ENCODE peak calls at places on chromosomes 1 and 21, in ten cellular contexts. One of them, this sample, is unnamed.

GRCh38 chr1:243487649-243488227 is 231.9 kb downstream of the SDCCAG8 start:
- DNase-seq in NCI-H1105: no peak
- DNase-seq in stimulated activated CD8-positive, alpha-beta memory T cell treated with anti-CD3 and anti-CD28 coated beads, Interleukin-4, amount 100 ng/mL, for 4 hours: no peak
- DNase-seq in activated CD4-positive, CD25-positive, alpha-beta regulatory T cell: no peak
- DNase-seq in ELF-1: peak; percentile 93
- DNase-seq in amygdala: no peak
- DNase-seq in NAMALWA: no peak
- DNase-seq in fibroblast of the conjunctiva: no peak
- DNase-seq in activated T-cell treated with anti-CD3 and anti-CD28 coated beads for 48 hours: no peak
- DNase-seq in Right ventricle myocardium superior: no peak
- DNase-seq in this sample: no peak

GRCh38 chr1:84995484-84996334 is 1.2 kb downstream of the MCOLN2 start:
- DNase-seq in NCI-H1105: no peak
- DNase-seq in stimulated activated CD8-positive, alpha-beta memory T cell treated with anti-CD3 and anti-CD28 coated beads, Interleukin-4, amount 100 ng/mL, for 4 hours: no peak
- DNase-seq in activated CD4-positive, CD25-positive, alpha-beta regulatory T cell: no peak
- DNase-seq in ELF-1: no peak
- DNase-seq in amygdala: no peak
- DNase-seq in NAMALWA: peak; percentile 78
- DNase-seq in fibroblast of the conjunctiva: no peak
- DNase-seq in activated T-cell treated with anti-CD3 and anti-CD28 coated beads for 48 hours: no peak
- DNase-seq in Right ventricle myocardium superior: no peak
- DNase-seq in this sample: no peak

GRCh38 chr1:228420968-228421826 is 4.5 kb upstream of the TRIM17 start:
- DNase-seq in NCI-H1105: no peak
- DNase-seq in stimulated activated CD8-positive, alpha-beta memory T cell treated with anti-CD3 and anti-CD28 coated beads, Interleukin-4, amount 100 ng/mL, for 4 hours: no peak
- DNase-seq in activated CD4-positive, CD25-positive, alpha-beta regulatory T cell: no peak
- DNase-seq in ELF-1: no peak
- DNase-seq in amygdala: no peak
- DNase-seq in NAMALWA: no peak
- DNase-seq in fibroblast of the conjunctiva: no peak
- DNase-seq in activated T-cell treated with anti-CD3 and anti-CD28 coated beads for 48 hours: no peak
- DNase-seq in Right ventricle myocardium superior: no peak
- DNase-seq in this sample: no peak

GRCh38 chr1:40769815-40770214 is 13.8 kb upstream of the KCNQ4 start:
- DNase-seq in NCI-H1105: no peak
- DNase-seq in stimulated activated CD8-positive, alpha-beta memory T cell treated with anti-CD3 and anti-CD28 coated beads, Interleukin-4, amount 100 ng/mL, for 4 hours: no peak
- DNase-seq in activated CD4-positive, CD25-positive, alpha-beta regulatory T cell: no peak
- DNase-seq in ELF-1: no peak
- DNase-seq in amygdala: no peak
- DNase-seq in NAMALWA: peak; percentile 23
- DNase-seq in fibroblast of the conjunctiva: no peak
- DNase-seq in activated T-cell treated with anti-CD3 and anti-CD28 coated beads for 48 hours: no peak
- DNase-seq in Right ventricle myocardium superior: no peak
- DNase-seq in this sample: no peak

GRCh38 chr1:27491748-27492700 is 2.1 kb upstream of the WASF2 start:
- DNase-seq in NCI-H1105: no peak
- DNase-seq in stimulated activated CD8-positive, alpha-beta memory T cell treated with anti-CD3 and anti-CD28 coated beads, Interleukin-4, amount 100 ng/mL, for 4 hours: no peak
- DNase-seq in activated CD4-positive, CD25-positive, alpha-beta regulatory T cell: no peak
- DNase-seq in ELF-1: no peak
- DNase-seq in amygdala: peak; percentile 57
- DNase-seq in NAMALWA: peak; percentile 38
- DNase-seq in fibroblast of the conjunctiva: no peak
- DNase-seq in activated T-cell treated with anti-CD3 and anti-CD28 coated beads for 48 hours: no peak
- DNase-seq in Right ventricle myocardium superior: peak; percentile 72
- DNase-seq in this sample: peak; percentile 89

GRCh38 chr1:84145051-84145450 is 980 bp downstream of the PRKACB start:
- DNase-seq in NCI-H1105: no peak
- DNase-seq in stimulated activated CD8-positive, alpha-beta memory T cell treated with anti-CD3 and anti-CD28 coated beads, Interleukin-4, amount 100 ng/mL, for 4 hours: no peak
- DNase-seq in activated CD4-positive, CD25-positive, alpha-beta regulatory T cell: no peak
- DNase-seq in ELF-1: no peak
- DNase-seq in amygdala: no peak
- DNase-seq in NAMALWA: peak; percentile 66
- DNase-seq in fibroblast of the conjunctiva: no peak
- DNase-seq in activated T-cell treated with anti-CD3 and anti-CD28 coated beads for 48 hours: no peak
- DNase-seq in Right ventricle myocardium superior: no peak
- DNase-seq in this sample: no peak

GRCh38 chr21:44939532-44940115 is at the start of gene SLX9:
- DNase-seq in NCI-H1105: peak; percentile 76
- DNase-seq in stimulated activated CD8-positive, alpha-beta memory T cell treated with anti-CD3 and anti-CD28 coated beads, Interleukin-4, amount 100 ng/mL, for 4 hours: peak; percentile 60
- DNase-seq in activated CD4-positive, CD25-positive, alpha-beta regulatory T cell: peak; percentile 67
- DNase-seq in ELF-1: peak; percentile 86
- DNase-seq in amygdala: no peak
- DNase-seq in NAMALWA: peak; percentile 78
- DNase-seq in fibroblast of the conjunctiva: peak; percentile 23
- DNase-seq in activated T-cell treated with anti-CD3 and anti-CD28 coated beads for 48 hours: peak; percentile 87
- DNase-seq in Right ventricle myocardium superior: peak; percentile 85
- DNase-seq in this sample: peak; percentile 90

GRCh38 chr1:18945401-18945849 is 11.1 kb downstream of the IFFO2 start:
- DNase-seq in NCI-H1105: peak; percentile 40
- DNase-seq in stimulated activated CD8-positive, alpha-beta memory T cell treated with anti-CD3 and anti-CD28 coated beads, Interleukin-4, amount 100 ng/mL, for 4 hours: no peak
- DNase-seq in activated CD4-positive, CD25-positive, alpha-beta regulatory T cell: no peak
- DNase-seq in ELF-1: peak; percentile 77
- DNase-seq in amygdala: no peak
- DNase-seq in NAMALWA: no peak
- DNase-seq in fibroblast of the conjunctiva: no peak
- DNase-seq in activated T-cell treated with anti-CD3 and anti-CD28 coated beads for 48 hours: no peak
- DNase-seq in Right ventricle myocardium superior: peak; percentile 57
- DNase-seq in this sample: peak; percentile 80

GRCh38 chr21:45962531-45963224 is 18.9 kb upstream of the COL6A1 start:
- DNase-seq in NCI-H1105: no peak
- DNase-seq in stimulated activated CD8-positive, alpha-beta memory T cell treated with anti-CD3 and anti-CD28 coated beads, Interleukin-4, amount 100 ng/mL, for 4 hours: no peak
- DNase-seq in activated CD4-positive, CD25-positive, alpha-beta regulatory T cell: no peak
- DNase-seq in ELF-1: no peak
- DNase-seq in amygdala: no peak
- DNase-seq in NAMALWA: no peak
- DNase-seq in fibroblast of the conjunctiva: no peak
- DNase-seq in activated T-cell treated with anti-CD3 and anti-CD28 coated beads for 48 hours: no peak
- DNase-seq in Right ventricle myocardium superior: peak; percentile 59
- DNase-seq in this sample: no peak

GRCh38 chr1:187451238-187451637 is 622.5 kb downstream of the PLA2G4A start:
- DNase-seq in NCI-H1105: no peak
- DNase-seq in stimulated activated CD8-positive, alpha-beta memory T cell treated with anti-CD3 and anti-CD28 coated beads, Interleukin-4, amount 100 ng/mL, for 4 hours: no peak
- DNase-seq in activated CD4-positive, CD25-positive, alpha-beta regulatory T cell: no peak
- DNase-seq in ELF-1: no peak
- DNase-seq in amygdala: no peak
- DNase-seq in NAMALWA: no peak
- DNase-seq in fibroblast of the conjunctiva: no peak
- DNase-seq in activated T-cell treated with anti-CD3 and anti-CD28 coated beads for 48 hours: no peak
- DNase-seq in Right ventricle myocardium superior: no peak
- DNase-seq in this sample: no peak

GRCh38 chr1:93716163-93716562 is 34.5 kb upstream of the BCAR3 start:
- DNase-seq in NCI-H1105: no peak
- DNase-seq in stimulated activated CD8-positive, alpha-beta memory T cell treated with anti-CD3 and anti-CD28 coated beads, Interleukin-4, amount 100 ng/mL, for 4 hours: no peak
- DNase-seq in activated CD4-positive, CD25-positive, alpha-beta regulatory T cell: no peak
- DNase-seq in ELF-1: no peak
- DNase-seq in amygdala: no peak
- DNase-seq in NAMALWA: no peak
- DNase-seq in fibroblast of the conjunctiva: no peak
- DNase-seq in activated T-cell treated with anti-CD3 and anti-CD28 coated beads for 48 hours: no peak
- DNase-seq in Right ventricle myocardium superior: no peak
- DNase-seq in this sample: no peak

GRCh38 chr1:112548540-112548939 is 39.8 kb downstream of the WNT2B start:
- DNase-seq in NCI-H1105: no peak
- DNase-seq in stimulated activated CD8-positive, alpha-beta memory T cell treated with anti-CD3 and anti-CD28 coated beads, Interleukin-4, amount 100 ng/mL, for 4 hours: no peak
- DNase-seq in activated CD4-positive, CD25-positive, alpha-beta regulatory T cell: no peak
- DNase-seq in ELF-1: no peak
- DNase-seq in amygdala: no peak
- DNase-seq in NAMALWA: no peak
- DNase-seq in fibroblast of the conjunctiva: no peak
- DNase-seq in activated T-cell treated with anti-CD3 and anti-CD28 coated beads for 48 hours: no peak
- DNase-seq in Right ventricle myocardium superior: no peak
- DNase-seq in this sample: no peak

GRCh38 chr1:168728452-168729404 is at the start of gene DPT:
- DNase-seq in NCI-H1105: no peak
- DNase-seq in stimulated activated CD8-positive, alpha-beta memory T cell treated with anti-CD3 and anti-CD28 coated beads, Interleukin-4, amount 100 ng/mL, for 4 hours: no peak
- DNase-seq in activated CD4-positive, CD25-positive, alpha-beta regulatory T cell: no peak
- DNase-seq in ELF-1: no peak
- DNase-seq in amygdala: no peak
- DNase-seq in NAMALWA: no peak
- DNase-seq in fibroblast of the conjunctiva: peak; percentile 80
- DNase-seq in activated T-cell treated with anti-CD3 and anti-CD28 coated beads for 48 hours: no peak
- DNase-seq in Right ventricle myocardium superior: peak; percentile 60
- DNase-seq in this sample: peak; percentile 74

GRCh38 chr1:235952950-235953615 is 86.4 kb upstream of the LYST start:
- DNase-seq in NCI-H1105: no peak
- DNase-seq in stimulated activated CD8-positive, alpha-beta memory T cell treated with anti-CD3 and anti-CD28 coated beads, Interleukin-4, amount 100 ng/mL, for 4 hours: no peak
- DNase-seq in activated CD4-positive, CD25-positive, alpha-beta regulatory T cell: no peak
- DNase-seq in ELF-1: no peak
- DNase-seq in amygdala: no peak
- DNase-seq in NAMALWA: no peak
- DNase-seq in fibroblast of the conjunctiva: no peak
- DNase-seq in activated T-cell treated with anti-CD3 and anti-CD28 coated beads for 48 hours: peak; percentile 15
- DNase-seq in Right ventricle myocardium superior: no peak
- DNase-seq in this sample: no peak

GRCh38 chr1:36463404-36463772 is 796 bp downstream of the MRPS15 start:
- DNase-seq in NCI-H1105: no peak
- DNase-seq in stimulated activated CD8-positive, alpha-beta memory T cell treated with anti-CD3 and anti-CD28 coated beads, Interleukin-4, amount 100 ng/mL, for 4 hours: no peak
- DNase-seq in activated CD4-positive, CD25-positive, alpha-beta regulatory T cell: no peak
- DNase-seq in ELF-1: no peak
- DNase-seq in amygdala: no peak
- DNase-seq in NAMALWA: no peak
- DNase-seq in fibroblast of the conjunctiva: no peak
- DNase-seq in activated T-cell treated with anti-CD3 and anti-CD28 coated beads for 48 hours: no peak
- DNase-seq in Right ventricle myocardium superior: no peak
- DNase-seq in this sample: no peak

GRCh38 chr1:230356190-230356589 is 69.9 kb downstream of the PGBD5 start:
- DNase-seq in NCI-H1105: no peak
- DNase-seq in stimulated activated CD8-positive, alpha-beta memory T cell treated with anti-CD3 and anti-CD28 coated beads, Interleukin-4, amount 100 ng/mL, for 4 hours: no peak
- DNase-seq in activated CD4-positive, CD25-positive, alpha-beta regulatory T cell: no peak
- DNase-seq in ELF-1: no peak
- DNase-seq in amygdala: no peak
- DNase-seq in NAMALWA: no peak
- DNase-seq in fibroblast of the conjunctiva: no peak
- DNase-seq in activated T-cell treated with anti-CD3 and anti-CD28 coated beads for 48 hours: no peak
- DNase-seq in Right ventricle myocardium superior: no peak
- DNase-seq in this sample: no peak

GRCh38 chr21:33364830-33365229 is 38.4 kb upstream of the IFNGR2 start:
- DNase-seq in NCI-H1105: no peak
- DNase-seq in stimulated activated CD8-positive, alpha-beta memory T cell treated with anti-CD3 and anti-CD28 coated beads, Interleukin-4, amount 100 ng/mL, for 4 hours: no peak
- DNase-seq in activated CD4-positive, CD25-positive, alpha-beta regulatory T cell: no peak
- DNase-seq in ELF-1: no peak
- DNase-seq in amygdala: no peak
- DNase-seq in NAMALWA: no peak
- DNase-seq in fibroblast of the conjunctiva: no peak
- DNase-seq in activated T-cell treated with anti-CD3 and anti-CD28 coated beads for 48 hours: no peak
- DNase-seq in Right ventricle myocardium superior: no peak
- DNase-seq in this sample: no peak

GRCh38 chr1:57235782-57236181 is 188.1 kb downstream of the DAB1 start:
- DNase-seq in NCI-H1105: no peak
- DNase-seq in stimulated activated CD8-positive, alpha-beta memory T cell treated with anti-CD3 and anti-CD28 coated beads, Interleukin-4, amount 100 ng/mL, for 4 hours: no peak
- DNase-seq in activated CD4-positive, CD25-positive, alpha-beta regulatory T cell: no peak
- DNase-seq in ELF-1: no peak
- DNase-seq in amygdala: no peak
- DNase-seq in NAMALWA: no peak
- DNase-seq in fibroblast of the conjunctiva: no peak
- DNase-seq in activated T-cell treated with anti-CD3 and anti-CD28 coated beads for 48 hours: no peak
- DNase-seq in Right ventricle myocardium superior: no peak
- DNase-seq in this sample: no peak

GRCh38 chr1:188166654-188167053 is 1337.9 kb downstream of the PLA2G4A start:
- DNase-seq in NCI-H1105: no peak
- DNase-seq in stimulated activated CD8-positive, alpha-beta memory T cell treated with anti-CD3 and anti-CD28 coated beads, Interleukin-4, amount 100 ng/mL, for 4 hours: no peak
- DNase-seq in activated CD4-positive, CD25-positive, alpha-beta regulatory T cell: no peak
- DNase-seq in ELF-1: no peak
- DNase-seq in amygdala: no peak
- DNase-seq in NAMALWA: no peak
- DNase-seq in fibroblast of the conjunctiva: no peak
- DNase-seq in activated T-cell treated with anti-CD3 and anti-CD28 coated beads for 48 hours: no peak
- DNase-seq in Right ventricle myocardium superior: no peak
- DNase-seq in this sample: no peak

GRCh38 chr1:4267381-4268261 is 367.5 kb upstream of the C1orf174 start:
- DNase-seq in NCI-H1105: no peak
- DNase-seq in stimulated activated CD8-positive, alpha-beta memory T cell treated with anti-CD3 and anti-CD28 coated beads, Interleukin-4, amount 100 ng/mL, for 4 hours: no peak
- DNase-seq in activated CD4-positive, CD25-positive, alpha-beta regulatory T cell: no peak
- DNase-seq in ELF-1: peak; percentile 10
- DNase-seq in amygdala: no peak
- DNase-seq in NAMALWA: no peak
- DNase-seq in fibroblast of the conjunctiva: no peak
- DNase-seq in activated T-cell treated with anti-CD3 and anti-CD28 coated beads for 48 hours: no peak
- DNase-seq in Right ventricle myocardium superior: no peak
- DNase-seq in this sample: no peak

GRCh38 chr1:205275133-205275532 is 46.4 kb downstream of the NUAK2 start:
- DNase-seq in NCI-H1105: peak; percentile 87
- DNase-seq in stimulated activated CD8-positive, alpha-beta memory T cell treated with anti-CD3 and anti-CD28 coated beads, Interleukin-4, amount 100 ng/mL, for 4 hours: no peak
- DNase-seq in activated CD4-positive, CD25-positive, alpha-beta regulatory T cell: peak; percentile 30
- DNase-seq in ELF-1: no peak
- DNase-seq in amygdala: no peak
- DNase-seq in NAMALWA: no peak
- DNase-seq in fibroblast of the conjunctiva: no peak
- DNase-seq in activated T-cell treated with anti-CD3 and anti-CD28 coated beads for 48 hours: no peak
- DNase-seq in Right ventricle myocardium superior: no peak
- DNase-seq in this sample: no peak

GRCh38 chr1:162019006-162019405 is 4.7 kb downstream of the OLFML2B start:
- DNase-seq in NCI-H1105: peak; percentile 71
- DNase-seq in stimulated activated CD8-positive, alpha-beta memory T cell treated with anti-CD3 and anti-CD28 coated beads, Interleukin-4, amount 100 ng/mL, for 4 hours: no peak
- DNase-seq in activated CD4-positive, CD25-positive, alpha-beta regulatory T cell: no peak
- DNase-seq in ELF-1: no peak
- DNase-seq in amygdala: no peak
- DNase-seq in NAMALWA: peak; percentile 33
- DNase-seq in fibroblast of the conjunctiva: peak; percentile 76
- DNase-seq in activated T-cell treated with anti-CD3 and anti-CD28 coated beads for 48 hours: no peak
- DNase-seq in Right ventricle myocardium superior: no peak
- DNase-seq in this sample: no peak

GRCh38 chr1:100400332-100400933 is 48.1 kb downstream of the CDC14A start:
- DNase-seq in NCI-H1105: no peak
- DNase-seq in stimulated activated CD8-positive, alpha-beta memory T cell treated with anti-CD3 and anti-CD28 coated beads, Interleukin-4, amount 100 ng/mL, for 4 hours: peak; percentile 20
- DNase-seq in activated CD4-positive, CD25-positive, alpha-beta regulatory T cell: peak; percentile 45
- DNase-seq in ELF-1: peak; percentile 32
- DNase-seq in amygdala: no peak
- DNase-seq in NAMALWA: peak; percentile 49
- DNase-seq in fibroblast of the conjunctiva: no peak
- DNase-seq in activated T-cell treated with anti-CD3 and anti-CD28 coated beads for 48 hours: no peak
- DNase-seq in Right ventricle myocardium superior: peak; percentile 54
- DNase-seq in this sample: peak; percentile 64

GRCh38 chr1:183282101-183282855 is 96.2 kb downstream of the LAMC2 start:
- DNase-seq in NCI-H1105: no peak
- DNase-seq in stimulated activated CD8-positive, alpha-beta memory T cell treated with anti-CD3 and anti-CD28 coated beads, Interleukin-4, amount 100 ng/mL, for 4 hours: no peak
- DNase-seq in activated CD4-positive, CD25-positive, alpha-beta regulatory T cell: no peak
- DNase-seq in ELF-1: no peak
- DNase-seq in amygdala: no peak
- DNase-seq in NAMALWA: no peak
- DNase-seq in fibroblast of the conjunctiva: no peak
- DNase-seq in activated T-cell treated with anti-CD3 and anti-CD28 coated beads for 48 hours: no peak
- DNase-seq in Right ventricle myocardium superior: no peak
- DNase-seq in this sample: no peak

GRCh38 chr1:204431310-204432184 is 19.9 kb upstream of the PPP1R15B start:
- DNase-seq in NCI-H1105: peak; percentile 57
- DNase-seq in stimulated activated CD8-positive, alpha-beta memory T cell treated with anti-CD3 and anti-CD28 coated beads, Interleukin-4, amount 100 ng/mL, for 4 hours: peak; percentile 55
- DNase-seq in activated CD4-positive, CD25-positive, alpha-beta regulatory T cell: peak; percentile 64
- DNase-seq in ELF-1: peak; percentile 85
- DNase-seq in amygdala: peak; percentile 46
- DNase-seq in NAMALWA: peak; percentile 80
- DNase-seq in fibroblast of the conjunctiva: peak; percentile 75
- DNase-seq in activated T-cell treated with anti-CD3 and anti-CD28 coated beads for 48 hours: peak; percentile 66
- DNase-seq in Right ventricle myocardium superior: peak; percentile 90
- DNase-seq in this sample: peak; percentile 95

GRCh38 chr1:3072948-3073519 is 4.0 kb downstream of the PRDM16 start:
- DNase-seq in NCI-H1105: no peak
- DNase-seq in stimulated activated CD8-positive, alpha-beta memory T cell treated with anti-CD3 and anti-CD28 coated beads, Interleukin-4, amount 100 ng/mL, for 4 hours: no peak
- DNase-seq in activated CD4-positive, CD25-positive, alpha-beta regulatory T cell: no peak
- DNase-seq in ELF-1: no peak
- DNase-seq in amygdala: no peak
- DNase-seq in NAMALWA: no peak
- DNase-seq in fibroblast of the conjunctiva: no peak
- DNase-seq in activated T-cell treated with anti-CD3 and anti-CD28 coated beads for 48 hours: no peak
- DNase-seq in Right ventricle myocardium superior: no peak
- DNase-seq in this sample: peak; percentile 50

GRCh38 chr1:33007190-33008050 is 29.3 kb downstream of the AK2 start:
- DNase-seq in NCI-H1105: no peak
- DNase-seq in stimulated activated CD8-positive, alpha-beta memory T cell treated with anti-CD3 and anti-CD28 coated beads, Interleukin-4, amount 100 ng/mL, for 4 hours: no peak
- DNase-seq in activated CD4-positive, CD25-positive, alpha-beta regulatory T cell: no peak
- DNase-seq in ELF-1: peak; percentile 56
- DNase-seq in amygdala: no peak
- DNase-seq in NAMALWA: peak; percentile 39
- DNase-seq in fibroblast of the conjunctiva: peak; percentile 80
- DNase-seq in activated T-cell treated with anti-CD3 and anti-CD28 coated beads for 48 hours: no peak
- DNase-seq in Right ventricle myocardium superior: no peak
- DNase-seq in this sample: no peak

GRCh38 chr1:89843279-89844121 is 22.7 kb downstream of the LRRC8D start:
- DNase-seq in NCI-H1105: peak; percentile 67
- DNase-seq in stimulated activated CD8-positive, alpha-beta memory T cell treated with anti-CD3 and anti-CD28 coated beads, Interleukin-4, amount 100 ng/mL, for 4 hours: peak; percentile 62
- DNase-seq in activated CD4-positive, CD25-positive, alpha-beta regulatory T cell: peak; percentile 59
- DNase-seq in ELF-1: peak; percentile 80
- DNase-seq in amygdala: peak; percentile 51
- DNase-seq in NAMALWA: peak; percentile 84
- DNase-seq in fibroblast of the conjunctiva: no peak
- DNase-seq in activated T-cell treated with anti-CD3 and anti-CD28 coated beads for 48 hours: peak; percentile 79
- DNase-seq in Right ventricle myocardium superior: peak; percentile 81
- DNase-seq in this sample: peak; percentile 90

This sample was measured in right cardiac atrium.